ENCODE peak calls at places on chromosomes 12 and 14, in six cellular contexts. L is fibroblast of pulmonary artery, W is NAMALWA, O is NCI-H2029, G is transverse colon, Z is GM23248. N is an unnamed sample.

GRCh38 chr12:34403706-34404376 is 381.5 kb downstream of the ALG10 start:
- DNase-seq in G (peak; percentile 4), O (no peak), L (no peak), Z (no peak), W (no peak), N (no peak)

GRCh38 chr12:24996102-24996797 is 47.3 kb upstream of the BCAT1 start:
- DNase-seq in L (no peak), Z (no peak), W (peak; percentile 78), O (no peak), G (no peak), N (no peak)

GRCh38 chr14:105486974-105487448 is 325 bp downstream of the CRIP1 start:
- DNase-seq in W (peak; percentile 63), L (no peak), G (peak; percentile 79), O (no peak), Z (no peak), N (no peak)

GRCh38 chr14:64423987-64424386 is 35.8 kb downstream of the MTHFD1 start:
- DNase-seq in L (peak; percentile 72), W (no peak), Z (peak; percentile 46), G (no peak), O (no peak), N (peak; percentile 54)

GRCh38 chr12:57837779-57838562 is 8.6 kb downstream of the CTDSP2 start:
- DNase-seq in G (no peak), Z (peak; percentile 88), L (peak; percentile 79), O (peak; percentile 87), W (no peak), N (peak; percentile 90)

GRCh38 chr12:123150804-123151678 is at the start of gene PITPNM2:
- DNase-seq in G (peak; percentile 70), W (peak; percentile 38), O (no peak), Z (peak; percentile 91), L (peak; percentile 55), N (peak; percentile 72)

GRCh38 chr14:94015223-94015622 is 10.9 kb upstream of the OTUB2 start:
- DNase-seq in G (no peak), W (no peak), O (no peak), Z (no peak), L (no peak), N (no peak)

GRCh38 chr12:10365716-10366433 is 24.0 kb downstream of the KLRK1 start:
- DNase-seq in G (no peak), Z (peak; percentile 42), W (peak; percentile 18), L (peak; percentile 55), O (peak; percentile 27), N (no peak)

GRCh38 chr12:91140660-91141045 is 29.4 kb upstream of the LUM start:
- DNase-seq in G (no peak), Z (peak; percentile 88), W (no peak), O (no peak), L (peak; percentile 68), N (no peak)